ENCODE peak calls at places on chromosome 18, in eight cellular contexts. One of them, this sample, is unnamed.

GRCh38 chr18:29712785-29713184 is 1329.8 kb downstream of the DSC3 start:
- DNase-seq in activated T-cell treated with anti-CD3 and anti-CD28 coated beads, Interleukin-2, amount 50 U/mL, for 1 hour: no peak
- DNase-seq in CD8-positive, alpha-beta memory T cell: no peak
- DNase-seq in GM04503: no peak
- DNase-seq in T-helper 9 cell: no peak
- DNase-seq in GM20000: no peak
- DNase-seq in HFF-Myc: no peak
- DNase-seq in CD4-positive, alpha-beta memory T cell: no peak
- DNase-seq in this sample: no peak

GRCh38 chr18:44309185-44309584 is 371.5 kb upstream of the SETBP1 start:
- DNase-seq in activated T-cell treated with anti-CD3 and anti-CD28 coated beads, Interleukin-2, amount 50 U/mL, for 1 hour: no peak
- DNase-seq in CD8-positive, alpha-beta memory T cell: no peak
- DNase-seq in GM04503: peak; percentile 17
- DNase-seq in T-helper 9 cell: no peak
- DNase-seq in GM20000: no peak
- DNase-seq in HFF-Myc: no peak
- DNase-seq in CD4-positive, alpha-beta memory T cell: no peak
- DNase-seq in this sample: no peak

GRCh38 chr18:59712311-59712710 is 15.1 kb upstream of the CCBE1 start:
- DNase-seq in activated T-cell treated with anti-CD3 and anti-CD28 coated beads, Interleukin-2, amount 50 U/mL, for 1 hour: no peak
- DNase-seq in CD8-positive, alpha-beta memory T cell: no peak
- DNase-seq in GM04503: no peak
- DNase-seq in T-helper 9 cell: no peak
- DNase-seq in GM20000: no peak
- DNase-seq in HFF-Myc: no peak
- DNase-seq in CD4-positive, alpha-beta memory T cell: no peak
- DNase-seq in this sample: peak; percentile 19

GRCh38 chr18:3499498-3499897 is 49.5 kb downstream of the TGIF1 start:
- DNase-seq in activated T-cell treated with anti-CD3 and anti-CD28 coated beads, Interleukin-2, amount 50 U/mL, for 1 hour: no peak
- DNase-seq in CD8-positive, alpha-beta memory T cell: no peak
- DNase-seq in GM04503: no peak
- DNase-seq in T-helper 9 cell: no peak
- DNase-seq in GM20000: no peak
- DNase-seq in HFF-Myc: no peak
- DNase-seq in CD4-positive, alpha-beta memory T cell: no peak
- DNase-seq in this sample: peak; percentile 81

GRCh38 chr18:52569492-52569891 is 229.5 kb downstream of the DCC start:
- DNase-seq in activated T-cell treated with anti-CD3 and anti-CD28 coated beads, Interleukin-2, amount 50 U/mL, for 1 hour: no peak
- DNase-seq in CD8-positive, alpha-beta memory T cell: no peak
- DNase-seq in GM04503: no peak
- DNase-seq in T-helper 9 cell: no peak
- DNase-seq in GM20000: no peak
- DNase-seq in HFF-Myc: no peak
- DNase-seq in CD4-positive, alpha-beta memory T cell: no peak
- DNase-seq in this sample: no peak

GRCh38 chr18:51430538-51430937 is 233.1 kb upstream of the MEX3C start:
- DNase-seq in activated T-cell treated with anti-CD3 and anti-CD28 coated beads, Interleukin-2, amount 50 U/mL, for 1 hour: no peak
- DNase-seq in CD8-positive, alpha-beta memory T cell: no peak
- DNase-seq in GM04503: no peak
- DNase-seq in T-helper 9 cell: no peak
- DNase-seq in GM20000: no peak
- DNase-seq in HFF-Myc: no peak
- DNase-seq in CD4-positive, alpha-beta memory T cell: no peak
- DNase-seq in this sample: peak; percentile 4

GRCh38 chr18:23835506-23835905 is 146.3 kb downstream of the LAMA3 start:
- DNase-seq in activated T-cell treated with anti-CD3 and anti-CD28 coated beads, Interleukin-2, amount 50 U/mL, for 1 hour: no peak
- DNase-seq in CD8-positive, alpha-beta memory T cell: no peak
- DNase-seq in GM04503: no peak
- DNase-seq in T-helper 9 cell: no peak
- DNase-seq in GM20000: no peak
- DNase-seq in HFF-Myc: no peak
- DNase-seq in CD4-positive, alpha-beta memory T cell: no peak
- DNase-seq in this sample: peak; percentile 45

GRCh38 chr18:10953672-10954071 is 195.7 kb downstream of the PIEZO2 start:
- DNase-seq in activated T-cell treated with anti-CD3 and anti-CD28 coated beads, Interleukin-2, amount 50 U/mL, for 1 hour: no peak
- DNase-seq in CD8-positive, alpha-beta memory T cell: no peak
- DNase-seq in GM04503: no peak
- DNase-seq in T-helper 9 cell: no peak
- DNase-seq in GM20000: no peak
- DNase-seq in HFF-Myc: peak; percentile 31
- DNase-seq in CD4-positive, alpha-beta memory T cell: no peak
- DNase-seq in this sample: no peak

GRCh38 chr18:24413148-24413547 is 13.3 kb upstream of the IMPACT start:
- DNase-seq in activated T-cell treated with anti-CD3 and anti-CD28 coated beads, Interleukin-2, amount 50 U/mL, for 1 hour: no peak
- DNase-seq in CD8-positive, alpha-beta memory T cell: no peak
- DNase-seq in GM04503: no peak
- DNase-seq in T-helper 9 cell: no peak
- DNase-seq in GM20000: no peak
- DNase-seq in HFF-Myc: no peak
- DNase-seq in CD4-positive, alpha-beta memory T cell: no peak
- DNase-seq in this sample: no peak

GRCh38 chr18:78407456-78407823 is 572.2 kb upstream of the SALL3 start:
- DNase-seq in activated T-cell treated with anti-CD3 and anti-CD28 coated beads, Interleukin-2, amount 50 U/mL, for 1 hour: no peak
- DNase-seq in CD8-positive, alpha-beta memory T cell: no peak
- DNase-seq in GM04503: no peak
- DNase-seq in T-helper 9 cell: no peak
- DNase-seq in GM20000: no peak
- DNase-seq in HFF-Myc: no peak
- DNase-seq in CD4-positive, alpha-beta memory T cell: no peak
- DNase-seq in this sample: no peak

GRCh38 chr18:71168576-71169145 is 879.8 kb downstream of the SOCS6 start:
- DNase-seq in activated T-cell treated with anti-CD3 and anti-CD28 coated beads, Interleukin-2, amount 50 U/mL, for 1 hour: no peak
- DNase-seq in CD8-positive, alpha-beta memory T cell: no peak
- DNase-seq in GM04503: no peak
- DNase-seq in T-helper 9 cell: no peak
- DNase-seq in GM20000: no peak
- DNase-seq in HFF-Myc: no peak
- DNase-seq in CD4-positive, alpha-beta memory T cell: no peak
- DNase-seq in this sample: no peak

GRCh38 chr18:60044290-60045006 is 144.7 kb downstream of the PMAIP1 start:
- DNase-seq in activated T-cell treated with anti-CD3 and anti-CD28 coated beads, Interleukin-2, amount 50 U/mL, for 1 hour: no peak
- DNase-seq in CD8-positive, alpha-beta memory T cell: no peak
- DNase-seq in GM04503: peak; percentile 80
- DNase-seq in T-helper 9 cell: no peak
- DNase-seq in GM20000: no peak
- DNase-seq in HFF-Myc: peak; percentile 25
- DNase-seq in CD4-positive, alpha-beta memory T cell: no peak
- DNase-seq in this sample: no peak

GRCh38 chr18:79935925-79936324 is 15.5 kb downstream of the SLC66A2 start:
- DNase-seq in activated T-cell treated with anti-CD3 and anti-CD28 coated beads, Interleukin-2, amount 50 U/mL, for 1 hour: no peak
- DNase-seq in CD8-positive, alpha-beta memory T cell: no peak
- DNase-seq in GM04503: no peak
- DNase-seq in T-helper 9 cell: no peak
- DNase-seq in GM20000: no peak
- DNase-seq in HFF-Myc: no peak
- DNase-seq in CD4-positive, alpha-beta memory T cell: no peak
- DNase-seq in this sample: no peak

GRCh38 chr18:33034941-33035340 is 262.1 kb upstream of the KLHL14 start:
- DNase-seq in activated T-cell treated with anti-CD3 and anti-CD28 coated beads, Interleukin-2, amount 50 U/mL, for 1 hour: no peak
- DNase-seq in CD8-positive, alpha-beta memory T cell: no peak
- DNase-seq in GM04503: no peak
- DNase-seq in T-helper 9 cell: no peak
- DNase-seq in GM20000: no peak
- DNase-seq in HFF-Myc: no peak
- DNase-seq in CD4-positive, alpha-beta memory T cell: no peak
- DNase-seq in this sample: no peak

GRCh38 chr18:30971338-30971956 is 71.1 kb downstream of the DSC3 start:
- DNase-seq in activated T-cell treated with anti-CD3 and anti-CD28 coated beads, Interleukin-2, amount 50 U/mL, for 1 hour: no peak
- DNase-seq in CD8-positive, alpha-beta memory T cell: no peak
- DNase-seq in GM04503: no peak
- DNase-seq in T-helper 9 cell: no peak
- DNase-seq in GM20000: no peak
- DNase-seq in HFF-Myc: peak; percentile 0
- DNase-seq in CD4-positive, alpha-beta memory T cell: no peak
- DNase-seq in this sample: peak; percentile 33

GRCh38 chr18:12745095-12745820 is 42.4 kb downstream of the PSMG2 start:
- DNase-seq in activated T-cell treated with anti-CD3 and anti-CD28 coated beads, Interleukin-2, amount 50 U/mL, for 1 hour: no peak
- DNase-seq in CD8-positive, alpha-beta memory T cell: no peak
- DNase-seq in GM04503: no peak
- DNase-seq in T-helper 9 cell: no peak
- DNase-seq in GM20000: no peak
- DNase-seq in HFF-Myc: no peak
- DNase-seq in CD4-positive, alpha-beta memory T cell: no peak
- DNase-seq in this sample: no peak

GRCh38 chr18:62048279-62048678 is 138.6 kb downstream of the PIGN start:
- DNase-seq in activated T-cell treated with anti-CD3 and anti-CD28 coated beads, Interleukin-2, amount 50 U/mL, for 1 hour: no peak
- DNase-seq in CD8-positive, alpha-beta memory T cell: no peak
- DNase-seq in GM04503: no peak
- DNase-seq in T-helper 9 cell: no peak
- DNase-seq in GM20000: no peak
- DNase-seq in HFF-Myc: no peak
- DNase-seq in CD4-positive, alpha-beta memory T cell: no peak
- DNase-seq in this sample: no peak

GRCh38 chr18:46590103-46590502 is 66.9 kb downstream of the LOXHD1 start:
- DNase-seq in activated T-cell treated with anti-CD3 and anti-CD28 coated beads, Interleukin-2, amount 50 U/mL, for 1 hour: no peak
- DNase-seq in CD8-positive, alpha-beta memory T cell: no peak
- DNase-seq in GM04503: no peak
- DNase-seq in T-helper 9 cell: no peak
- DNase-seq in GM20000: no peak
- DNase-seq in HFF-Myc: no peak
- DNase-seq in CD4-positive, alpha-beta memory T cell: no peak
- DNase-seq in this sample: no peak

GRCh38 chr18:48032876-48033769 is 102.7 kb upstream of the SMAD2 start:
- DNase-seq in activated T-cell treated with anti-CD3 and anti-CD28 coated beads, Interleukin-2, amount 50 U/mL, for 1 hour: no peak
- DNase-seq in CD8-positive, alpha-beta memory T cell: no peak
- DNase-seq in GM04503: no peak
- DNase-seq in T-helper 9 cell: no peak
- DNase-seq in GM20000: no peak
- DNase-seq in HFF-Myc: no peak
- DNase-seq in CD4-positive, alpha-beta memory T cell: no peak
- DNase-seq in this sample: no peak

GRCh38 chr18:49024408-49024807 is 73.6 kb upstream of the SMAD7 start:
- DNase-seq in activated T-cell treated with anti-CD3 and anti-CD28 coated beads, Interleukin-2, amount 50 U/mL, for 1 hour: no peak
- DNase-seq in CD8-positive, alpha-beta memory T cell: no peak
- DNase-seq in GM04503: no peak
- DNase-seq in T-helper 9 cell: no peak
- DNase-seq in GM20000: no peak
- DNase-seq in HFF-Myc: no peak
- DNase-seq in CD4-positive, alpha-beta memory T cell: no peak
- DNase-seq in this sample: no peak

GRCh38 chr18:23723121-23723520 is 33.9 kb downstream of the LAMA3 start:
- DNase-seq in activated T-cell treated with anti-CD3 and anti-CD28 coated beads, Interleukin-2, amount 50 U/mL, for 1 hour: no peak
- DNase-seq in CD8-positive, alpha-beta memory T cell: no peak
- DNase-seq in GM04503: peak; percentile 32
- DNase-seq in T-helper 9 cell: no peak
- DNase-seq in GM20000: no peak
- DNase-seq in HFF-Myc: no peak
- DNase-seq in CD4-positive, alpha-beta memory T cell: no peak
- DNase-seq in this sample: no peak

GRCh38 chr18:53441761-53442414 is 782.6 kb downstream of the MBD2 start:
- DNase-seq in activated T-cell treated with anti-CD3 and anti-CD28 coated beads, Interleukin-2, amount 50 U/mL, for 1 hour: no peak
- DNase-seq in CD8-positive, alpha-beta memory T cell: no peak
- DNase-seq in GM04503: no peak
- DNase-seq in T-helper 9 cell: no peak
- DNase-seq in GM20000: no peak
- DNase-seq in HFF-Myc: no peak
- DNase-seq in CD4-positive, alpha-beta memory T cell: no peak
- DNase-seq in this sample: no peak

GRCh38 chr18:6362559-6363129 is 52.1 kb downstream of the L3MBTL4 start:
- DNase-seq in activated T-cell treated with anti-CD3 and anti-CD28 coated beads, Interleukin-2, amount 50 U/mL, for 1 hour: no peak
- DNase-seq in CD8-positive, alpha-beta memory T cell: no peak
- DNase-seq in GM04503: no peak
- DNase-seq in T-helper 9 cell: no peak
- DNase-seq in GM20000: no peak
- DNase-seq in HFF-Myc: no peak
- DNase-seq in CD4-positive, alpha-beta memory T cell: no peak
- DNase-seq in this sample: no peak

GRCh38 chr18:50659091-50660003 is 99.5 kb downstream of the MAPK4 start:
- DNase-seq in activated T-cell treated with anti-CD3 and anti-CD28 coated beads, Interleukin-2, amount 50 U/mL, for 1 hour: no peak
- DNase-seq in CD8-positive, alpha-beta memory T cell: no peak
- DNase-seq in GM04503: no peak
- DNase-seq in T-helper 9 cell: no peak
- DNase-seq in GM20000: no peak
- DNase-seq in HFF-Myc: no peak
- DNase-seq in CD4-positive, alpha-beta memory T cell: no peak
- DNase-seq in this sample: peak; percentile 46

This sample was measured in NB4.